ENCODE peak calls at places on chromosomes 16 and 17, in six cellular contexts. Y is thoracic aorta, R is GM23248, P is prostate gland, W is ovary, X is tibial nerve. O is an unnamed sample. For H3K9me3, the result is how much of the 10 kb centered on the place peaks cover.

GRCh38 chr16:64416232-64417010 is 705.4 kb downstream of the CDH11 start:
- DNase-seq in Y (no peak), R (peak), P (no peak), W (no peak), X (no peak), O (no peak)

GRCh38 chr17:43736389-43736788 is 22.2 kb downstream of the SOST start:
- DNase-seq in Y (no peak), R (peak), P (no peak), W (no peak), X (no peak), O (no peak)

GRCh38 chr17:78267257-78268073 is 36.0 kb downstream of the TMEM235 start:
- DNase-seq in Y (no peak), R (no peak), P (no peak), W (no peak), X (no peak), O (no peak)

GRCh38 chr17:67554634-67555033 is 163.1 kb upstream of the NOL11 start:
- DNase-seq in Y (no peak), R (no peak), P (no peak), W (no peak), X (no peak), O (no peak)

GRCh38 chr17:66943484-66943883 is 21.0 kb upstream of the CACNG4 start:
- DNase-seq in Y (no peak), R (no peak), P (no peak), W (no peak), X (no peak), O (no peak)

GRCh38 chr17:67420994-67421393 is 43.9 kb downstream of the PITPNC1 start:
- DNase-seq in Y (no peak), R (no peak), P (no peak), W (no peak), X (no peak), O (no peak)

GRCh38 chr17:68424861-68425260 is 32.4 kb downstream of the WIPI1 start:
- DNase-seq in Y (no peak), R (no peak), P (no peak), W (no peak), X (no peak), O (no peak)

GRCh38 chr16:77437859-77438258 is 3.0 kb upstream of the ADAMTS18 start:
- DNase-seq in Y (no peak), R (peak), P (no peak), W (no peak), X (no peak), O (no peak)

GRCh38 chr17:67779098-67779672 is 46.1 kb upstream of the BPTF start:
- DNase-seq in Y (no peak), R (peak), P (peak), W (peak), X (peak), O (no peak)

GRCh38 chr17:61410555-61411089 is 11.0 kb downstream of the TBX2 start:
- DNase-seq in Y (no peak), R (peak), P (no peak), W (peak), X (peak), O (no peak)

GRCh38 chr17:61410100-61410551 is 10.5 kb downstream of the TBX2 start:
- DNase-seq in Y (no peak), R (no peak), P (no peak), W (no peak), X (no peak), O (no peak)

GRCh38 chr17:61408151-61409041 is 8.8 kb downstream of the TBX2 start:
- DNase-seq in Y (no peak), R (no peak), P (no peak), W (peak), X (peak), O (no peak)

GRCh38 chr17:61411114-61411943 is 11.7 kb downstream of the TBX2 start:
- DNase-seq in Y (no peak), R (peak), P (peak), W (peak), X (no peak), O (no peak)

DNA sequence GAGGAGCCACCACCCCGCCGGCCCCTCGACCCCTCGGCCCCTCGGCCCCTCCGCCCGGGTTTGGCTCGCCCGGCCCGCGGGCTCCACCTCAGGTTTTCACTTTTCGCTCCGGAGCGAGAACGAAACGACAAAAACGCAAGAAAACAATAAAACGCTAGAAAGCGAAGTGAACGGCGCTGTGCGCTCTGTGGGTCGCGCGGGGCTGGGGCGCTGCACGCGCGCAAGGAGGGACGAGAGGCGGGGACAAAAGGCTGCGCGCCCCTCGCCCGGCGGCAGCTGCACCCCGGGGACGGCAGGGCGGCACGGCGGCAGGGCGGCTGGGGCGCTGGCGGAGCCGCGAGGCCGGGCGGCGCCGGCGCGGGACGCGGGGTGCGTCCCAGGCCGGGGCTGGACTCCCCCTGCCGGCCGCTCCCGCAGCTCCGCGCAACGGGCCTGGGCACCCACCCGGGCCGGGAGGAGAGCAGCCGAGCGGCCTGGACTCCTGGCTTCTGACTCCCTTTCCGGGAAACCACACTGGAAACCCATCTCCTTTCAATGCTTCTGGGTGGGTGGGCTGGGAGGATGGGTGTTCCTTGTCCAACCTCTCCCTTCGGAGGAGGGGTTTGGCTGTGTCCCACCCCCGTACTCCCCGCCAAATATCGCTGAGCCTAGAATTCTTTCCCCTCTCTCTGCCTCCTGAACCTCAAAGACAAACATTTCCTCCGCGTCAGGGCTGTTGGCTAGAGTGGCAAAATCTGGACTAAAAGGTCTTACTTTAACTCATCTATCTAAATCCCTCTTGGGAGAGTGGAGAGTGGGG is 9.9 kb downstream of the TBX2 start:
- DNase-seq in Y (no peak), R (peak), P (peak), W (peak), X (no peak), O (no peak)
- H3K27ac ChIP-seq in Y (peak), R (peak), P (peak), W (peak), X (peak), O (peak)

DNA sequence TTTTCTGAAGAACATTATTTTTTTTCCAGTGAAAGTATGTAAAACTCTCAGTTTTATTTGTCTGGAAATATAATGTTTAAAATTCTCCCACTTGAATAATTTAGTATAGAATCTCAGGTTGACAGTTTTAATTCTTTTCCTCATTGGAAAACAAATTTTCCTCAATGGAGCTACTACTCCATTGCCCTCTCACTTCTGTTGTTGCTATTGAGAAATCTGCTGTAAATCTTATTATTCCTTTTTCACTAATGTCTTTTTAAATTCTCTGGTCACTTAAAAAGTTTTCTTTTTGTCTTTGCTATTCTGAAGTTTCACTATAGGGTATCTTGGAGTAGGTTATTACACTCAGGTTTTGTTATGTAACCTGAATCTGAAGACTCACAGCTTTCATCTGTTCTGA is 216.1 kb upstream of the PMFBP1 start:
- DNase-seq in Y (no peak), R (no peak), P (no peak), W (no peak), X (no peak), O (no peak)
- H3K9me3 ChIP-seq in Y (under half), R (under half), P (under half), W (under half), X (under half), O (under half)

GRCh38 chr16:30875881-30876791 is 17.7 kb downstream of the BCL7C start:
- DNase-seq in Y (no peak), R (peak), P (no peak), W (no peak), X (no peak), O (no peak)
- H3K27ac ChIP-seq in Y (peak), R (peak), P (peak), W (no peak), X (peak), O (peak)

DNA sequence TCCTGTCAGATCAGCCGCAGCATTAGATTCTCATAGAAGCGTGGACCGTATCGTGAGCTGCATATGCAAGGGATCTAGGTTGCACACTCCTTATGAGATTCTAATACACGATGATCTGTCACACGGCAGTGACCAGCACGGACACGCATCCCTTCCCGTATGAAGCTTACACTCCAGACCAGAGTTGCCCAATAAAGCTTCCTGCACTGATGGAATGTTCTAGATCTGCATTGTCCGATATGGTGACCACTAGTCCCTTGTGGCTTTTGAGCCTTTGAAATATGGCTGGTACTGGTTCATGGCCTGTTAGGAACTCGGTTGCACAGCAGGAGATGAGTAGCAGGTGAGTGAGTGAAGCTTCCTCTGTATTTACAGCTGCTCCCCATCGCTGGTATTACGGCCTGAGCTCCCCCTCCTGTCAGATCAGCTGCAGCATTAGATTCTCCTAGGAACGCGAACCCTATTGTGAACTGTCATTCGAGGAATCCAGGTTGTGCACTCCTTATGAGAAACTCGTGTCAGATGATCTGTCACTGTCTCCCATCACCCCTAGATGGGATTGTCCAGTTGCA is 49.8 kb upstream of the ZCCHC14 start:
- DNase-seq in Y (no peak), R (no peak), P (no peak), W (no peak), X (no peak), O (no peak)
- H3K9me3 ChIP-seq in Y (under half), R (under half), P (under half), W (under half), X (under half), O (under half)

GRCh38 chr16:19605701-19606100 is 50.2 kb downstream of the VPS35L start:
- DNase-seq in Y (no peak), R (no peak), P (no peak), W (no peak), X (no peak), O (no peak)

GRCh38 chr16:19607610-19608280 is 52.2 kb downstream of the VPS35L start:
- DNase-seq in Y (no peak), R (peak), P (no peak), W (no peak), X (no peak), O (no peak)

GRCh38 chr16:19601083-19601976 is 45.8 kb downstream of the VPS35L start:
- DNase-seq in Y (no peak), R (peak), P (no peak), W (no peak), X (no peak), O (no peak)

GRCh38 chr16:19609359-19609758 is 53.9 kb downstream of the VPS35L start:
- DNase-seq in Y (no peak), R (no peak), P (no peak), W (no peak), X (no peak), O (no peak)

DNA sequence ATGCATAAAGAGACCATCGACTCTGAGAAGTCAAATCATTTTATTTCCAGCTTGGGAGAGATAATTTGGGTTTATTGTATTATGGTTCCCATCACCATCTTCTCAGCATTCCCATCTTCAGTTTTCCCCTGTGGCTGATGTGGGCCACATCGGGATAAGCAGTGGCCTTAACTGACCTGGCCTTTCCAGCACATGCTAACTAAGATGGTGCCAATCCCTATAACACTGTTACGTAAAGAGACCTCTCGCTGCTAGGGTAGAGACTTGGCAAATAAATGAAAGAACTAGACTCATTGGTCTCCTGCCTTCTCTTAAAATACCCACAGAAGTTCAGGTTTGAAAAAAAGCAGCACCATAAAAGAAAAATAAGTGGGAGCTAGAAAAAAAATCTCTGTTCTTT is 49.4 kb downstream of the VPS35L start:
- DNase-seq in Y (no peak), R (no peak), P (no peak), W (no peak), X (no peak), O (no peak)
- H3K27ac ChIP-seq in Y (peak), R (no peak), P (no peak), W (no peak), X (no peak), O (no peak)

GRCh38 chr16:50859628-50860360 is 117.9 kb downstream of the CYLD start:
- DNase-seq in Y (no peak), R (no peak), P (no peak), W (no peak), X (no peak), O (no peak)
- H3K9me3 ChIP-seq in Y (under half), R (under half), P (under half), W (under half), X (under half), O (under half)

GRCh38 chr17:18968945-18969887 is 17.3 kb downstream of the SLC5A10 start:
- DNase-seq in Y (no peak), R (peak), P (peak), W (no peak), X (no peak), O (no peak)
- H3K27ac ChIP-seq in Y (no peak), R (peak), P (no peak), W (no peak), X (peak), O (peak)

DNA sequence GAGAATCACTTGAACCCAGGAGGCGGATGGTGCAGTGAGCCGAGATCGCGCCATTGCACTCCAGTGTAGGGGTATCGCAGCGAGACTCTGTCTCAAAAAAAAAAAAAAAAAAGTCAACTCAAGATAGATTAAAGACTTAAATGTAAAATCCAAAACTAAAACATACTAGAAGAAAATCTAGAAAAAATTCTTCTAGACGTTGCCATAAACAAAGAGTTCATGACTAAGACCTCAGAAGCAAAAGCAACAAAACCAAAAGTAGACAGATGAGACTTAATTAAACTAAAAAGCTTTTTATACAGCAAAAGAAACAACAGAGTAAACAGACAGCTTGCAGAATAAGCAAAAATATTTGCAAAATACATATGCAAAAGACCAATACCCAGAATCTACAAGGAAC is 61.2 kb upstream of the ABCC11 start:
- DNase-seq in Y (no peak), R (no peak), P (no peak), W (no peak), X (no peak), O (no peak)
- H3K9me3 ChIP-seq in Y (under half), R (under half), P (under half), W (under half), X (under half), O (under half)

DNA sequence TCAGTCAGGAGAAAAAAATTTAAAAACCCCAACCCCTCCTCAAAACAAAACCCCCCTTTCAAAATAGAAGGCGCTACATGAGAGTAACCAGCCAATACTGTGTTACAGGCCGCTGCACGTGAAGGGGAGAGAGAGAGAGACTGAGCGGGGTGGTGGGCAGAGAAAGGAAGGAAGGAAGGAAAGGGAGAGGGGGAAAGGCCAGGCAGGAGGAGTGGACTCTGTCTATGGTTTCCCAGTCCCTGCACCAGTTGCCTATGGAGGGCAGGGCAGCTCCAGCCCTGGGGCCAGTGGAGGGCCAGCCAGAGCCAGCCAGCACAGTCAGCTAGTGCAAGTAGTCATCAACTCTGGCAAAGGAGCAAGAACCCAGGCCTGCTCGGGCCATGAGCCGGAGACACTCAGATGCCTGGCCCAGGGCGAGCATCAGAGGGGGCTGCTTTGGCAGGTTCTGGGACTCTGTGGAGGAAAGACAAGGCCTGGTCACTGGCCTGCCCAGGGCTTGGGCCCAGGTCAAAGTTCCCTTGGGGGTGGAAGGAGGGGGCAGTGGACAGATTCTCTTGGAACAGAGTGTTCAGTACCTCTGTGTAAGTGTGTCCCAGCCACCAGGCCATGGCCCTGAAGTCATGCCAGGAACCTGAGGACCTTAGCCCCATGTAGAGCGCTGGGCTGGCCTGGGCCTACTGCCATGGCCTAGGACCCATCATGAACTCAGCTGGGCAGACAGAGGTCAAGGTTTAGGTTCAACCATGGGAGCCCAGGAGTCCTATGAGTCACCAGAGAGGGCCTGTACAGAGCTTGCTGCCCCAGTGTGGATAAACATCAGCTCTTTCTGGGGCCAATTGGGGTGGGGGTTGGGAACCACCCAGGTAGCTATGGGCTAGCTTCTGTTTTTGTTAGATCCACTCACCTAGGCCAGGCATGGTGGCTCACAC is 7.3 kb upstream of the GFOD2 start:
- DNase-seq in Y (no peak), R (peak), P (no peak), W (peak), X (no peak), O (no peak)
- H3K27ac ChIP-seq in Y (no peak), R (peak), P (no peak), W (no peak), X (no peak), O (no peak)

O was measured in esophagus squamous epithelium.